ENCODE peak calls at places on chromosomes 12 and 14, in eight cellular contexts. J, Y, L, A, B, V, G and D are unnamed samples.

GRCh38 chr14:51208982-51209381 is 31.1 kb upstream of the TMX1 start:
- DNase-seq in J (no peak), Y (no peak), L (no peak), A (no peak), B (no peak), V (no peak), G (no peak), D (no peak)

GRCh38 chr12:122030427-122030825 is 8.7 kb downstream of the BCL7A start:
- DNase-seq in J (no peak), Y (no peak), L (no peak), A (no peak), B (no peak), V (no peak), G (no peak), D (no peak)

GRCh38 chr14:92549853-92550244 is 36.3 kb downstream of the RIN3 start:
- DNase-seq in J (no peak), Y (no peak), L (no peak), A (no peak), B (no peak), V (no peak), G (no peak), D (peak)

GRCh38 chr12:110637869-110638441 is 24.0 kb downstream of the TCTN1 start:
- DNase-seq in J (no peak), Y (no peak), L (no peak), A (no peak), B (no peak), V (no peak), G (no peak), D (peak)

GRCh38 chr12:25592725-25593495 is 39.8 kb upstream of the LMNTD1 start:
- DNase-seq in J (no peak), Y (no peak), L (no peak), A (no peak), B (no peak), V (no peak), G (no peak), D (no peak)

GRCh38 chr14:77973246-77973645 is 173.3 kb downstream of the ADCK1 start:
- DNase-seq in J (no peak), Y (no peak), L (no peak), A (no peak), B (no peak), V (no peak), G (no peak), D (no peak)

GRCh38 chr14:58193542-58193941 is 6.4 kb upstream of the ACTR10 start:
- DNase-seq in J (peak), Y (no peak), L (peak), A (no peak), B (no peak), V (no peak), G (no peak), D (no peak)

GRCh38 chr12:1918081-1918874 is at the start of gene CACNA2D4:
- DNase-seq in J (no peak), Y (no peak), L (no peak), A (peak), B (no peak), V (no peak), G (peak), D (no peak)

GRCh38 chr12:2129076-2129475 is 76.3 kb downstream of the CACNA1C start:
- DNase-seq in J (no peak), Y (no peak), L (no peak), A (no peak), B (no peak), V (no peak), G (no peak), D (no peak)

GRCh38 chr12:118144499-118144898 is 8.6 kb downstream of the PEBP1 start:
- DNase-seq in J (no peak), Y (no peak), L (no peak), A (no peak), B (no peak), V (no peak), G (no peak), D (no peak)

GRCh38 chr12:118148287-118148686 is 12.4 kb downstream of the PEBP1 start:
- DNase-seq in J (no peak), Y (no peak), L (no peak), A (no peak), B (no peak), V (no peak), G (no peak), D (no peak)

GRCh38 chr12:118150625-118151024 is 14.7 kb downstream of the PEBP1 start:
- DNase-seq in J (no peak), Y (no peak), L (no peak), A (no peak), B (no peak), V (no peak), G (no peak), D (no peak)

GRCh38 chr12:118145113-118145797 is 9.3 kb downstream of the PEBP1 start:
- DNase-seq in J (no peak), Y (no peak), L (no peak), A (no peak), B (no peak), V (no peak), G (no peak), D (no peak)

GRCh38 chr12:118145798-118146156 is 9.9 kb downstream of the PEBP1 start:
- DNase-seq in J (no peak), Y (no peak), L (no peak), A (no peak), B (no peak), V (no peak), G (no peak), D (no peak)
- TF ChIP-seq POLR2A in J (no peak), Y (no peak), L (no peak), A (no peak), B (no peak), V (no peak), G (no peak), D (no peak)

DNA sequence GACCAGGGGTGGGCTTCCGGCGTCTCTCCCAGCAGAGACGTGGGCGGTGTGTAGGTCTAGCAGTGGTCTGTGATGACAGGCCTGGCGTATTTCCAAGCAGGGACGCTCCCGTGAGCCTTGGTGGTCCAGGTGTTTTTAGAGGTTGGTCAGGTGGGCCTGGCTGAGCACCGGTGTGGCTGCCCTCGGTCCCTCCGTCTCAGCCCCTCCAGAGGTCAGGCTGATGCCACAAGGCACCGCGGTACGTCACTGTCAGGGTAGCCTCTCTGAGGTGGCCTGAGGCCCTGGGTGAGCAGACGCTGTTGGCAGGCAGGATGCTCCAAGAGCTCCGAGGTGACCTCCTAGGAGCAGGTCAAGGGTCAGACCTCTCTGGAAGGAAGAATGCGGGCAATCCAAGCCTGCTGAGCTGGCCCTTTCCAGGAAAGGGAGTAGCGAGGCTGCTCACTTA is 13.6 kb downstream of the MTA1 start:
- DNase-seq in J (no peak), Y (no peak), L (no peak), A (peak), B (no peak), V (no peak), G (no peak), D (no peak)
- TF ChIP-seq POLR2A in J (no peak), Y (no peak), L (no peak), A (no peak), B (no peak), V (no peak), G (no peak), D (no peak)

GRCh38 chr12:89354630-89354931 is 2.3 kb upstream of the DUSP6 start:
- DNase-seq in J (peak), Y (no peak), L (peak), A (no peak), B (no peak), V (no peak), G (no peak), D (no peak)
- TF ChIP-seq POLR2A in J (no peak), Y (no peak), L (no peak), A (no peak), B (no peak), V (no peak), G (no peak), D (no peak)

GRCh38 chr12:79560165-79560889 is 130.4 kb downstream of the PAWR start:
- DNase-seq in J (no peak), Y (no peak), L (no peak), A (no peak), B (no peak), V (no peak), G (no peak), D (no peak)
- TF ChIP-seq POLR2A in J (no peak), Y (no peak), L (no peak), A (no peak), B (no peak), V (no peak), G (no peak), D (no peak)

GRCh38 chr12:130342442-130342841 is 4.8 kb downstream of the PIWIL1 start:
- DNase-seq in J (no peak), Y (no peak), L (no peak), A (no peak), B (no peak), V (no peak), G (no peak), D (no peak)

GRCh38 chr12:130337476-130338303 is at the start of gene PIWIL1:
- DNase-seq in J (no peak), Y (no peak), L (no peak), A (peak), B (no peak), V (no peak), G (no peak), D (no peak)

GRCh38 chr12:130342842-130343241 is 5.2 kb downstream of the PIWIL1 start:
- DNase-seq in J (no peak), Y (no peak), L (no peak), A (no peak), B (no peak), V (no peak), G (no peak), D (no peak)

GRCh38 chr12:130338794-130339601 is 1.3 kb downstream of the PIWIL1 start:
- DNase-seq in J (no peak), Y (no peak), L (no peak), A (peak), B (no peak), V (no peak), G (no peak), D (no peak)

GRCh38 chr12:130339946-130340345 is 2.3 kb downstream of the PIWIL1 start:
- DNase-seq in J (peak), Y (no peak), L (no peak), A (no peak), B (no peak), V (no peak), G (no peak), D (no peak)
- TF ChIP-seq POLR2A in J (no peak), Y (no peak), L (no peak), A (no peak), B (no peak), V (no peak), G (no peak), D (no peak)